ENCODE peak calls at places on chromosomes 2 and 18, in eight cellular contexts. R is effector CD8-positive, alpha-beta T cell; A is stimulated activated CD4-positive, alpha-beta T cell treated with anti-CD3 and anti-CD28 coated beads, Interleukin-4, amount 100 ng/mL, for 4 hours; N is H1; Q is dermis blood vessel endothelial cell; G is upper lobe of right lung; J is trophoblast cell; K is activated gamma-delta T cell treated with Interleukin-2 at 50 U/mL for 16 hours. D is an unnamed sample.
A peak's percentile ranks its signal among the peaks of the same experiment; 100 is the strongest.

GRCh38 chr18:56068030-56068671 is 480.2 kb upstream of the TCF4 start:
- DNase-seq in R (no peak), A (no peak), N (no peak), Q (no peak), G (no peak), J (no peak), K (no peak), D (no peak)

GRCh38 chr2:53755022-53755630 is 12.5 kb upstream of the CHAC2 start:
- DNase-seq in R (no peak), A (no peak), N (no peak), Q (no peak), G (peak; percentile 84), J (no peak), K (no peak), D (no peak)

GRCh38 chr2:239164281-239164871 is 236.4 kb downstream of the HDAC4 start:
- DNase-seq in R (no peak), A (no peak), N (no peak), Q (no peak), G (peak; percentile 69), J (no peak), K (peak; percentile 30), D (no peak)

GRCh38 chr18:9868857-9869712 is 16.7 kb upstream of the TXNDC2 start:
- DNase-seq in R (no peak), A (no peak), N (no peak), Q (no peak), G (no peak), J (peak; percentile 88), K (no peak), D (no peak)

GRCh38 chr18:23495723-23496440 is 7.4 kb upstream of the RMC1 start:
- DNase-seq in R (no peak), A (no peak), N (no peak), Q (no peak), G (no peak), J (no peak), K (no peak), D (peak; percentile 66)

GRCh38 chr2:71925268-71926097 is 222.2 kb downstream of the CYP26B1 start:
- DNase-seq in R (no peak), A (no peak), N (peak; percentile 13), Q (no peak), G (peak; percentile 31), J (peak; percentile 9), K (no peak), D (no peak)

GRCh38 chr18:610214-610928 is 13.6 kb downstream of the CLUL1 start:
- DNase-seq in R (no peak), A (no peak), N (no peak), Q (no peak), G (no peak), J (peak; percentile 33), K (no peak), D (no peak)

GRCh38 chr2:81050580-81050979 is 746.0 kb upstream of the LRRTM1 start:
- DNase-seq in R (no peak), A (no peak), N (no peak), Q (no peak), G (no peak), J (no peak), K (no peak), D (no peak)

GRCh38 chr2:223759569-223760430 is 77.6 kb downstream of the AP1S3 start:
- DNase-seq in R (no peak), A (no peak), N (no peak), Q (peak; percentile 75), G (no peak), J (peak; percentile 91), K (no peak), D (no peak)

GRCh38 chr2:38462121-38462634 is 85.1 kb upstream of the ATL2 start:
- DNase-seq in R (no peak), A (peak; percentile 11), N (no peak), Q (peak; percentile 10), G (no peak), J (no peak), K (no peak), D (no peak)

GRCh38 chr18:38481576-38481975 is 916.0 kb upstream of the CELF4 start:
- DNase-seq in R (no peak), A (no peak), N (no peak), Q (no peak), G (no peak), J (no peak), K (no peak), D (no peak)

GRCh38 chr2:176488446-176488845 is 219.2 kb downstream of the MTX2 start:
- DNase-seq in R (no peak), A (no peak), N (no peak), Q (no peak), G (no peak), J (no peak), K (no peak), D (no peak)